ENCODE peak calls at places on chromosomes 12 and 14, in nine cellular contexts. V is HS-5; H is stimulated activated CD8-positive, alpha-beta memory T cell treated with anti-CD3 and anti-CD28 coated beads, Interleukin-2, amount 100 ng/mL, for 48 hours; Y is glomerular endothelial cell; K is effector memory CD4-positive, alpha-beta T cell; N is posterior vena cava; S is CD8-positive, alpha-beta memory T cell; Z is fibroblast of mammary gland; L is activated gamma-delta T cell treated with anti-CD3 and anti-CD28 coated beads, Interleukin-2, amount 50 U/mL, for 16 hours. A is an unnamed sample.

GRCh38 chr12:57927086-57927485 is 14.3 kb upstream of the ATP23 start:
- DNase-seq in V (no peak), H (no peak), Y (no peak), K (no peak), N (no peak), S (no peak), Z (no peak), L (no peak), A (no peak)

GRCh38 chr12:94614288-94614721 is 36.1 kb downstream of the TMCC3 start:
- DNase-seq in V (no peak), H (no peak), Y (no peak), K (no peak), N (no peak), S (no peak), Z (no peak), L (no peak), A (no peak)

GRCh38 chr12:5589055-5589454 is 157.1 kb downstream of the NTF3 start:
- DNase-seq in V (no peak), H (no peak), Y (no peak), K (no peak), N (no peak), S (no peak), Z (no peak), L (no peak), A (no peak)

GRCh38 chr12:27969901-27970390 is 2.6 kb downstream of the PTHLH start:
- DNase-seq in V (no peak), H (peak; percentile 52), Y (no peak), K (no peak), N (peak; percentile 81), S (peak; percentile 16), Z (peak; percentile 35), L (no peak), A (peak; percentile 70)

GRCh38 chr14:76271371-76271770 is 104.6 kb upstream of the ESRRB start:
- DNase-seq in V (no peak), H (no peak), Y (no peak), K (no peak), N (no peak), S (no peak), Z (no peak), L (no peak), A (no peak)

GRCh38 chr12:57575771-57576612 is 15.0 kb upstream of the PIP4K2C start:
- DNase-seq in V (no peak), H (no peak), Y (no peak), K (no peak), N (no peak), S (no peak), Z (no peak), L (no peak), A (no peak)

GRCh38 chr14:93930296-93930988 is 3.3 kb downstream of the FAM181A start:
- DNase-seq in V (no peak), H (no peak), Y (no peak), K (no peak), N (no peak), S (no peak), Z (no peak), L (no peak), A (no peak)

GRCh38 chr12:6551496-6552139 is 4.2 kb downstream of the IFFO1 start:
- DNase-seq in V (no peak), H (no peak), Y (no peak), K (no peak), N (peak; percentile 88), S (no peak), Z (peak; percentile 73), L (no peak), A (no peak)

GRCh38 chr12:129028824-129029223 is 175.5 kb downstream of the GLT1D1 start:
- DNase-seq in V (no peak), H (no peak), Y (no peak), K (no peak), N (no peak), S (no peak), Z (no peak), L (no peak), A (no peak)

GRCh38 chr12:122841544-122842321 is 6.5 kb downstream of the HIP1R start:
- DNase-seq in V (no peak), H (no peak), Y (no peak), K (no peak), N (no peak), S (no peak), Z (peak; percentile 64), L (no peak), A (no peak)

GRCh38 chr12:118035194-118036041 is 18.9 kb downstream of the RFC5 start:
- DNase-seq in V (no peak), H (no peak), Y (no peak), K (no peak), N (no peak), S (no peak), Z (peak; percentile 62), L (no peak), A (no peak)